ENCODE peak calls at places on chromosome 19, in ten cellular contexts. N, O, Z, W, G, F, B, M, D and R are unnamed samples.

GRCh38 chr19:55460670-55461258 is 678 bp downstream of the ISOC2 start:
- DNase-seq in N (peak; percentile 42), O (peak; percentile 87), Z (peak; percentile 87), W (peak; percentile 85), G (peak; percentile 91), F (peak; percentile 86), B (peak; percentile 88), M (peak; percentile 83), D (peak; percentile 87), R (peak; percentile 92)

GRCh38 chr19:47240996-47241918 is 10.3 kb upstream of the BBC3 start:
- DNase-seq in N (peak; percentile 67), O (peak; percentile 86), Z (peak; percentile 96), W (peak; percentile 77), G (peak; percentile 74), F (peak; percentile 83), B (peak; percentile 90), M (peak; percentile 60), D (peak; percentile 45), R (peak; percentile 83)

GRCh38 chr19:3146677-3147100 is 10.9 kb downstream of the GNA15 start:
- DNase-seq in N (no peak), O (peak; percentile 63), Z (peak; percentile 45), W (peak; percentile 81), G (no peak), F (peak; percentile 30), B (peak; percentile 90), M (no peak), D (peak; percentile 55), R (peak; percentile 43)

GRCh38 chr19:48975947-48976847 is 11.1 kb downstream of the FTL start:
- DNase-seq in N (no peak), O (peak; percentile 46), Z (no peak), W (no peak), G (no peak), F (no peak), B (no peak), M (no peak), D (no peak), R (no peak)

GRCh38 chr19:2309734-2310362 is 1.9 kb upstream of the LINGO3 start:
- DNase-seq in N (no peak), O (no peak), Z (peak; percentile 79), W (no peak), G (no peak), F (no peak), B (no peak), M (no peak), D (no peak), R (no peak)

GRCh38 chr19:34838753-34839431 is 65.9 kb upstream of the ZNF599 start:
- DNase-seq in N (no peak), O (peak; percentile 19), Z (peak; percentile 29), W (no peak), G (no peak), F (peak; percentile 31), B (peak; percentile 59), M (no peak), D (peak; percentile 33), R (peak; percentile 45)

GRCh38 chr19:45790942-45791341 is 1.7 kb downstream of the DMWD start:
- DNase-seq in N (no peak), O (no peak), Z (no peak), W (no peak), G (no peak), F (peak; percentile 28), B (peak; percentile 80), M (no peak), D (no peak), R (no peak)

GRCh38 chr19:23560051-23560450 is 127.0 kb downstream of the ZNF675 start:
- DNase-seq in N (no peak), O (no peak), Z (no peak), W (no peak), G (no peak), F (no peak), B (no peak), M (no peak), D (no peak), R (no peak)

GRCh38 chr19:6602729-6603114 is 11.8 kb upstream of the CD70 start:
- DNase-seq in N (no peak), O (no peak), Z (no peak), W (no peak), G (no peak), F (no peak), B (no peak), M (no peak), D (no peak), R (no peak)

GRCh38 chr19:58518261-58519086 is 1.1 kb downstream of the ZBTB45 start:
- DNase-seq in N (no peak), O (no peak), Z (no peak), W (no peak), G (no peak), F (peak; percentile 44), B (no peak), M (no peak), D (no peak), R (peak; percentile 52)

GRCh38 chr19:39830847-39831246 is 3.1 kb downstream of the DYRK1B start:
- DNase-seq in N (no peak), O (no peak), Z (no peak), W (no peak), G (no peak), F (no peak), B (no peak), M (no peak), D (no peak), R (no peak)

GRCh38 chr19:39833464-39834286 is at the start of gene DYRK1B:
- DNase-seq in N (peak; percentile 95), O (peak; percentile 98), Z (peak; percentile 98), W (peak; percentile 99), G (peak; percentile 99), F (peak; percentile 98), B (peak; percentile 98), M (peak; percentile 97), D (peak; percentile 98), R (peak; percentile 97)

GRCh38 chr19:39833160-39833463 is 850 bp downstream of the DYRK1B start:
- DNase-seq in N (no peak), O (no peak), Z (no peak), W (no peak), G (no peak), F (no peak), B (no peak), M (no peak), D (no peak), R (no peak)

GRCh38 chr19:39831679-39832078 is 2.3 kb downstream of the DYRK1B start:
- DNase-seq in N (no peak), O (no peak), Z (no peak), W (no peak), G (no peak), F (no peak), B (peak; percentile 78), M (no peak), D (no peak), R (no peak)

GRCh38 chr19:39832341-39833083 is 1.4 kb downstream of the DYRK1B start:
- DNase-seq in N (no peak), O (no peak), Z (no peak), W (no peak), G (no peak), F (no peak), B (no peak), M (no peak), D (no peak), R (no peak)
- H3K27ac ChIP-seq in N (peak overlapping the region; percentile 78), O (peak overlapping the region; percentile 90), Z (no peak overlapping the region), W (peak overlapping the region; percentile 85), G (peak overlapping the region; percentile 88), F (peak overlapping the region; percentile 78), B (peak overlapping the region; percentile 87), M (peak overlapping the region; percentile 86), D (peak overlapping the region; percentile 90), R (peak overlapping the region; percentile 82)

DNA sequence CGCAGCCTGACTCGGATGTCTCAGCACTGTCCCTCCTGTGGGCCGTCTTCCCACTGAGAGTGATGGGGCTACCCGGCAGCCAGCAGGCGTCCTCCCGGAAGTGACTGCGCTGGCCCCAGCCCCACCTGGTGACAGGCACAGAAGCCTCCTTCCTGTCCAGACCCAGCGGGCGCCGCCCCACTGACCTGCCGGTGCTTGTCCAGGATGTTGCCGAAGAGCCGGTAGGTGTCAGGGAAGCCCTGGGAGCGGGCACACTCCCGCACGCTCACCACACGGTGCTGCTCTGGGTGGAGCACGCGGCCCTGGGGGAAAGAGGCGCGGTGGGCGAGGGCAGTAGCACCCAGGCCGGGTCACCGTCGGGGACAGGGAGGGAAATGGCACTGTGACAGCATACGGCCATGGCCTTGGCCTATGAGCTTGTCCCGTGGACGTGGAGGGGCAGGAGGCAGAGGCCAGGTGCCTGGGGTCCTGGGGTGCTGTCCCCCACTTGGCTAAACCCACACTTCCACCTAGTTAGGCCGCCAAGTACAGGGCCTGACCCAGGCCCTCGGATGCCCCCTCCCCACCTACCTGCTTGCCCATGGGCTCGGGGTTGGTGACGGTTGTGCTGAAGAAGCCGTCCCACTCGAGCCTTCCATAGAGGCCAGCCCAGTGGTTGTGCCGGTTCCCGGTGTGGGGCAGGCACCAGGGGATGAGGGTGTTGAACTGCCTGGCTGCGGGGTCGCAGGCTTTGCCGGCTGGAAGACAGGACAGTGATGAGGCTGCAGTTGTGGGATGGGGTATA is 16.0 kb upstream of the EIF3G start:
- DNase-seq in N (no peak), O (no peak), Z (no peak), W (no peak), G (no peak), F (no peak), B (no peak), M (no peak), D (no peak), R (no peak)
- H3K4me3 ChIP-seq in N (no peak overlapping the region), O (no peak overlapping the region), Z (no peak overlapping the region), W (no peak overlapping the region), G (no peak overlapping the region), F (no peak overlapping the region), B (no peak overlapping the region), M (no peak overlapping the region), D (no peak overlapping the region), R (no peak overlapping the region)

GRCh38 chr19:11265177-11265784 is 3.0 kb upstream of the DOCK6 start:
- DNase-seq in N (no peak), O (no peak), Z (no peak), W (no peak), G (no peak), F (no peak), B (no peak), M (no peak), D (no peak), R (no peak)

GRCh38 chr19:11265785-11266236 is 3.5 kb upstream of the DOCK6 start:
- DNase-seq in N (no peak), O (no peak), Z (peak; percentile 84), W (no peak), G (no peak), F (peak; percentile 95), B (no peak), M (no peak), D (no peak), R (peak; percentile 97)

GRCh38 chr19:11267316-11268085 is 5.2 kb upstream of the DOCK6 start:
- DNase-seq in N (no peak), O (no peak), Z (no peak), W (no peak), G (no peak), F (no peak), B (no peak), M (no peak), D (no peak), R (no peak)

GRCh38 chr19:11269408-11269807 is 7.1 kb upstream of the DOCK6 start:
- DNase-seq in N (no peak), O (no peak), Z (no peak), W (no peak), G (no peak), F (no peak), B (no peak), M (no peak), D (no peak), R (no peak)

GRCh38 chr19:11268783-11269267 is 6.5 kb upstream of the DOCK6 start:
- DNase-seq in N (no peak), O (no peak), Z (no peak), W (peak; percentile 88), G (peak; percentile 82), F (peak; percentile 30), B (peak; percentile 80), M (peak; percentile 41), D (peak; percentile 76), R (peak; percentile 34)
- H3K27ac ChIP-seq in N (no peak overlapping the region), O (peak overlapping the region; percentile 40), Z (no peak overlapping the region), W (peak overlapping the region; percentile 66), G (peak overlapping the region; percentile 65), F (peak overlapping the region; percentile 52), B (peak overlapping the region; percentile 76), M (no peak overlapping the region), D (peak overlapping the region; percentile 87), R (peak overlapping the region; percentile 28)

GRCh38 chr19:18594824-18595373 is 6.3 kb downstream of the REX1BD start:
- DNase-seq in N (no peak), O (peak; percentile 48), Z (no peak), W (no peak), G (peak; percentile 73), F (no peak), B (no peak), M (no peak), D (no peak), R (no peak)
- H3K4me3 ChIP-seq in N (peak overlapping the region; percentile 74), O (peak overlapping the region; percentile 47), Z (no peak overlapping the region), W (peak overlapping the region; percentile 48), G (peak overlapping the region; percentile 55), F (peak overlapping the region; percentile 46), B (peak overlapping the region; percentile 43), M (peak overlapping the region; percentile 32), D (peak overlapping the region; percentile 54), R (peak overlapping the region; percentile 19)